ENCODE peak calls at places on chromosomes 3 and 15, in ten cellular contexts. L, D, U, H, E, X, B, W, V and Z are unnamed samples.
A peak's percentile ranks its signal among the peaks of the same experiment; 100 is the strongest.

GRCh38 chr3:4512895-4513616 is 19.9 kb downstream of the ITPR1 start:
- DNase-seq in L (no peak), D (no peak), U (peak; percentile 19), H (no peak), E (no peak), X (no peak), B (peak; percentile 95), W (no peak), V (no peak), Z (no peak)

GRCh38 chr3:132556467-132557159 is 40.5 kb upstream of the ACKR4 start:
- DNase-seq in L (no peak), D (no peak), U (no peak), H (no peak), E (peak; percentile 44), X (no peak), B (no peak), W (no peak), V (no peak), Z (peak; percentile 42)

GRCh38 chr15:90291679-90292356 is 26.3 kb downstream of the NGRN start:
- DNase-seq in L (peak; percentile 46), D (no peak), U (no peak), H (peak; percentile 71), E (peak; percentile 75), X (no peak), B (peak; percentile 50), W (no peak), V (no peak), Z (no peak)

GRCh38 chr3:170865209-170866094 is 4.5 kb downstream of the RPL22L1 start:
- DNase-seq in L (no peak), D (no peak), U (no peak), H (peak; percentile 6), E (no peak), X (no peak), B (peak; percentile 18), W (no peak), V (no peak), Z (no peak)

GRCh38 chr15:45644437-45644836 is 9.6 kb downstream of the SQOR start:
- DNase-seq in L (no peak), D (no peak), U (no peak), H (no peak), E (no peak), X (no peak), B (no peak), W (no peak), V (no peak), Z (no peak)

GRCh38 chr3:79012946-79013362 is 754.8 kb downstream of the ROBO1 start:
- DNase-seq in L (no peak), D (no peak), U (no peak), H (no peak), E (no peak), X (no peak), B (no peak), W (no peak), V (no peak), Z (no peak)

GRCh38 chr15:65411470-65412071 is 11.2 kb downstream of the IGDCC4 start:
- DNase-seq in L (no peak), D (no peak), U (no peak), H (peak; percentile 78), E (no peak), X (no peak), B (no peak), W (no peak), V (no peak), Z (no peak)

GRCh38 chr3:24254649-24255048 is 240.0 kb downstream of the THRB start:
- DNase-seq in L (no peak), D (no peak), U (peak; percentile 56), H (no peak), E (no peak), X (no peak), B (no peak), W (peak; percentile 85), V (no peak), Z (peak; percentile 79)

GRCh38 chr3:46986782-46987484 is 7.5 kb downstream of the NBEAL2 start:
- DNase-seq in L (no peak), D (no peak), U (no peak), H (no peak), E (no peak), X (no peak), B (no peak), W (no peak), V (no peak), Z (no peak)
- TF ChIP-seq CTCF in L (no peak), D (no peak), U (no peak), H (no peak), E (no peak), X (no peak), B (no peak), W (no peak), V (no peak), Z (no peak)

DNA sequence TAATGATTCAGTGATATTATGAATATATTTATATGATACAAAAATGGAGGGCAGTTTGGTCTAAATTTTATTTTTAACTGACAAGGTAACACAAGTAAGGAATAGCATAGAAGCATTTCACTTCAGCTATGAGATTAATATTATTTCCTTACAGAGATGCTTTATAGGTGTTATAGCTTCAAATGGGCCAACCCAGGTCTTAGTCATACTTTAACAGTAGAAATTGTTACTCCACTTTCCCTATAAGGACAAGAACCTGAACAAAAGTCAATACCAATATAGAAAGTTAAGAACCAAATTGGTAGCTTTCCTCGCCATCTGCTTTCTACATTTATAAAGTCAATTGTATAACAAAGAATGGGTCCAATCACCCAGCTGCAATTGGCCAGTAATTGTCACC is 570.6 kb downstream of the FOXP1 start:
- DNase-seq in L (no peak), D (no peak), U (no peak), H (no peak), E (no peak), X (no peak), B (no peak), W (no peak), V (no peak), Z (no peak)
- H3K4me3 ChIP-seq in L (no peak overlapping the region), D (no peak overlapping the region), U (no peak overlapping the region), H (no peak overlapping the region), E (no peak overlapping the region), X (no peak overlapping the region), B (no peak overlapping the region), W (no peak overlapping the region), V (no peak overlapping the region), Z (no peak overlapping the region)

DNA sequence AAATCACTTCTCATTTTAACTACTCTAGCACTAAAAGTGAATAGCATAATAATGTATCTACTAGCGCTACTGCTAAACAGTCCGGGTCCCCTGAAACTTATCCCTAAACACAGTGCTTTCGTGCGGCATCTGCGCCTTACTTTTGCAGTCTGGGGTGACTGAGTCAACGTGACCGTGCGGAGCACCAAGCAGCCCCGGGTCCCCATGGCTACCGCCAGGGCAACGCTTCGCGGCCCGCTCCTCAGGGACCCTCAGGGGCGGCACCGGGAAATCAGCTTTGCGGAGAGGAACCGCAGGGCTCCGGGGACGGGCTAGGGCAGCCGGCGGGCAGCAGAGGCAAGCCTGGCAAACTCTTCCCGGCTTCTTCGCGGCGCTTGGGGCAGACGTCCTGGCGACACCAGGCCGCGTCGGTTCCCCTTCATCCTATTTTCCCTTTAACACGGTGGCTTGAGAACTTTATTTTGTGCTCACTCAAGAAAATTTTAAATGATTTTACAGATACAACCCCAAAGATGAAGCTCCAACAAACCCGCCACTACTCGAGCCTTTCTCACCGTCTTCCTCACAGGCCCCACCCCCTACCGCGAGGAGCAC is 753 bp upstream of the DIPK2A start:
- DNase-seq in L (peak; percentile 70), D (peak; percentile 54), U (no peak), H (no peak), E (peak; percentile 45), X (peak; percentile 21), B (no peak), W (no peak), V (peak; percentile 61), Z (no peak)
- TF ChIP-seq CTCF in L (no peak), D (no peak), U (no peak), H (no peak), E (peak; percentile 23), X (no peak), B (no peak), W (peak; percentile 29), V (no peak), Z (peak; percentile 9)

GRCh38 chr15:70100495-70101331 is 3.0 kb upstream of the TLE3 start:
- DNase-seq in L (peak; percentile 67), D (peak; percentile 79), U (peak; percentile 90), H (peak; percentile 50), E (peak; percentile 51), X (peak; percentile 50), B (peak; percentile 12), W (no peak), V (peak; percentile 77), Z (no peak)

GRCh38 chr15:70101459-70102113 is 3.9 kb upstream of the TLE3 start:
- DNase-seq in L (peak; percentile 93), D (peak; percentile 57), U (peak; percentile 99), H (peak; percentile 84), E (peak; percentile 93), X (no peak), B (peak; percentile 87), W (no peak), V (peak; percentile 69), Z (peak; percentile 79)

GRCh38 chr15:70098461-70099166 is 897 bp upstream of the TLE3 start:
- DNase-seq in L (peak; percentile 61), D (no peak), U (peak; percentile 42), H (peak; percentile 45), E (peak; percentile 57), X (peak; percentile 8), B (peak; percentile 86), W (no peak), V (peak; percentile 53), Z (no peak)

GRCh38 chr15:70099167-70099965 is 1.6 kb upstream of the TLE3 start:
- DNase-seq in L (peak; percentile 100), D (peak; percentile 100), U (peak; percentile 100), H (peak; percentile 100), E (peak; percentile 100), X (peak; percentile 100), B (peak; percentile 96), W (peak; percentile 91), V (peak; percentile 100), Z (peak; percentile 99)

GRCh38 chr15:70099966-70100494 is 2.3 kb upstream of the TLE3 start:
- DNase-seq in L (no peak), D (peak; percentile 39), U (no peak), H (peak; percentile 33), E (peak; percentile 27), X (no peak), B (no peak), W (no peak), V (no peak), Z (no peak)
- H3K4me3 ChIP-seq in L (peak overlapping the region; percentile 19), D (no peak overlapping the region), U (no peak overlapping the region), H (peak overlapping the region; percentile 31), E (no peak overlapping the region), X (peak overlapping the region; percentile 60), B (peak overlapping the region; percentile 68), W (no peak overlapping the region), V (peak overlapping the region; percentile 5), Z (no peak overlapping the region)

DNA sequence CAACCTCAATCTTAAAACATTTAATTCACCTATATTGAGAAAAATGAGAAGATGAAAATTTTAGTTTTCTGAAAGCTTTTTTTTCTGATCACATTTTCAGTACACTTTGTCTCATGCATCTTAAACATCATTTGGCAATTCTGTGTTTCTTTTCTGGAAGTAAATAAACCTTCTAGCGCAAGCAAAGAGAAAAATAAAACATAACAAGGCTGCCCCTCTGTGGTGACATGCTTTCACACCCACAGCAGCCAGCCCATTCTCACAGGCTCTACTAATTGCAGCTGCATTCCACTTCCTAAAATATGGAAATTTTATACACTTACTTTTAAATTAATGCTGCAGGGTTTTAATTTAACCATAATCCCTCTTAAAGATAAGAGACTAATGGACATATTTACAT is 90.0 kb downstream of the NEK10 start:
- DNase-seq in L (peak; percentile 30), D (no peak), U (peak; percentile 45), H (peak; percentile 19), E (peak; percentile 27), X (no peak), B (no peak), W (no peak), V (no peak), Z (peak; percentile 22)
- TF ChIP-seq CTCF in L (no peak), D (no peak), U (peak; percentile 6), H (peak; percentile 45), E (peak; percentile 45), X (no peak), B (peak; percentile 66), W (peak; percentile 39), V (no peak), Z (peak; percentile 20)